ENCODE peak calls at places on chromosome 13, in six cellular contexts. A is GM23248, T is H1, I is IMR-90, B is neuronal stem cell, H is PC-3. N is an unnamed sample.

GRCh38 chr13:25267715-25268114 is 19.6 kb downstream of the MTMR6 start:
- DNase-seq in A (peak; percentile 45), I (peak; percentile 26), T (no peak), H (peak; percentile 18), B (no peak), N (no peak)

GRCh38 chr13:65445340-65445739 is 1784.8 kb downstream of the PCDH9 start:
- DNase-seq in I (no peak), T (no peak), H (no peak), A (no peak), B (no peak), N (no peak)

GRCh38 chr13:59119475-59119874 is 1044.3 kb downstream of the DIAPH3 start:
- DNase-seq in B (no peak), A (no peak), I (no peak), T (no peak), H (no peak), N (no peak)

GRCh38 chr13:112244061-112244460 is 132.1 kb upstream of the SPACA7 start:
- DNase-seq in A (no peak), T (no peak), B (no peak), H (no peak), I (no peak), N (no peak)

GRCh38 chr13:36918246-36919060 is 1.6 kb downstream of the SMAD9 start:
- DNase-seq in H (no peak), B (no peak), A (peak; percentile 58), T (no peak), I (peak; percentile 36), N (no peak)

GRCh38 chr13:91314888-91315287 is 32.6 kb upstream of the MIR17HG start:
- DNase-seq in T (no peak), A (no peak), H (no peak), I (no peak), B (no peak), N (no peak)

GRCh38 chr13:25821761-25822160 is 230.1 kb downstream of the SHISA2 start:
- DNase-seq in I (no peak), T (no peak), A (no peak), B (no peak), H (no peak), N (no peak)

GRCh38 chr13:107069107-107069776 is 501.3 kb upstream of the ARGLU1 start:
- DNase-seq in T (no peak), B (no peak), A (no peak), I (peak; percentile 48), H (peak; percentile 22), N (no peak)

GRCh38 chr13:103517066-103517767 is 451.0 kb upstream of the SLC10A2 start:
- DNase-seq in H (no peak), I (no peak), T (no peak), A (no peak), B (no peak), N (no peak)

GRCh38 chr13:71515639-71516038 is 351.4 kb downstream of the DACH1 start:
- DNase-seq in I (no peak), B (no peak), T (no peak), A (no peak), H (no peak), N (no peak)

GRCh38 chr13:72820156-72820897 is 38.4 kb downstream of the PIBF1 start:
- DNase-seq in B (no peak), T (no peak), A (peak; percentile 83), H (no peak), I (peak; percentile 76), N (no peak)

DNA sequence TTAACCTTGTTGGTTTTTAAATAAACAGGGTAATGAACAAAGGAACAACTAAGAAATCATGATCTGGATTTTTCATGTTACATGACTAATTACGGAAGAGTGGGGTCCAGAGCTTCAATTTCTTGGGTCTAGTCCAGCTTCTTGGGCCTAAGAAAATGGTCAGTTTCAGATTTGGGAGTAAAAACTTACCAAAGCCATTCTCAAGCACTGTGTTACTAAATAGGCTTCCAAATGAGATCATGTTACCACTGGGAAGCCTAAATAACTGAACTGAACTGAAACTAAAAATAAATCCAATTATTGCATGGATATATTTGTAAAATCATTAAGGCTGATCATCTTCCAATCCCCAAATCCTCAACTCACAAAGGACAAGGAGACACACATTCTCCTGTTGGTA is 13.9 kb downstream of the TBC1D4 start:
- DNase-seq in B (no peak), T (no peak), A (peak; percentile 56), H (no peak), I (peak; percentile 53), N (no peak)
- H3K4me2 ChIP-seq in B (no peak overlapping the region), T (no peak overlapping the region), A (peak overlapping the region; percentile 60), H (no peak overlapping the region), I (peak overlapping the region; percentile 91), N (no peak overlapping the region)

GRCh38 chr13:40966298-40966697 is 52.8 kb downstream of the ELF1 start:
- DNase-seq in I (no peak), A (no peak), B (no peak), H (no peak), T (no peak), N (no peak)
- H3K27ac ChIP-seq in I (no peak overlapping the region), A (no peak overlapping the region), B (no peak overlapping the region), H (no peak overlapping the region), T (no peak overlapping the region), N (no peak overlapping the region)

GRCh38 chr13:49300716-49301589 is 53.2 kb downstream of the CDADC1 start:
- DNase-seq in A (peak; percentile 84), I (peak; percentile 76), T (no peak), B (peak; percentile 52), H (peak; percentile 63), N (peak; percentile 81)
- H3K9ac ChIP-seq in A (peak overlapping the region; percentile 36), I (peak overlapping the region; percentile 7), T (no peak overlapping the region), B (no peak overlapping the region), H (no peak overlapping the region), N (peak overlapping the region; percentile 42)

DNA sequence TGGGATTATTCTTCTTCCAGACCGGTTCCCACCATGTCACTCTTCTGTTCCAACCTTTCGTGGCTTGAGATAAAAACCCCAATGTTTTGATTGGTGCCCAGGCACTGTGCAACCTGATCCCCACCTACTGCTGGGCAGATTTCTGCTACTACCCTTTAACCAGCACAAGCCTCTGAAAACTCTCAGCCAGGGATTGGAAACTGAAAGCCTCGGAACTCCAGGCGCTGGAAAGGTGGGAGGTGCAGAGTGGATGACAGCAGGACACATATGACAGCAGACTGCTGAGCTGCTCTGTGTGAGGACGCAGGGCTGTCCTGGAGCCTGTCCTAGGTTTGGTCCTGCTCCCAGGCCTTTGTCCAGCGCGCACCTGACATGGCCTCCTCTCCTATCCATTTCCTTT is 68.5 kb upstream of the GTF3A start:
- DNase-seq in A (no peak), I (no peak), H (no peak), T (no peak), B (no peak), N (no peak)
- H3K4me2 ChIP-seq in A (no peak overlapping the region), I (no peak overlapping the region), H (no peak overlapping the region), T (peak overlapping the region; percentile 21), B (no peak overlapping the region), N (no peak overlapping the region)

GRCh38 chr13:114079601-114080536 is 52.6 kb downstream of the RASA3 start:
- DNase-seq in T (no peak), H (no peak), I (no peak), B (no peak), A (no peak), N (no peak)
- H3K27ac ChIP-seq in T (no peak overlapping the region), H (no peak overlapping the region), I (no peak overlapping the region), B (no peak overlapping the region), A (peak overlapping the region; percentile 95), N (no peak overlapping the region)

GRCh38 chr13:96052655-96053002 is 572 bp downstream of the UGGT2 start:
- DNase-seq in A (peak; percentile 87), B (no peak), T (no peak), I (peak; percentile 83), H (peak; percentile 15), N (no peak)
- H3K9ac ChIP-seq in A (peak overlapping the region; percentile 96), B (peak overlapping the region; percentile 96), T (peak overlapping the region; percentile 78), I (peak overlapping the region; percentile 82), H (peak overlapping the region; percentile 85), N (no peak overlapping the region)

GRCh38 chr13:44459674-44460073 is 86.0 kb downstream of the SERP2 start:
- DNase-seq in I (no peak), B (no peak), T (no peak), H (no peak), A (no peak), N (no peak)

GRCh38 chr13:44453881-44454280 is 80.3 kb downstream of the SERP2 start:
- DNase-seq in B (no peak), H (no peak), I (no peak), A (no peak), T (no peak), N (no peak)

GRCh38 chr13:44463759-44464158 is 90.1 kb downstream of the SERP2 start:
- DNase-seq in I (no peak), H (no peak), B (no peak), A (no peak), T (no peak), N (no peak)

GRCh38 chr13:44455781-44456180 is 82.2 kb downstream of the SERP2 start:
- DNase-seq in T (no peak), H (no peak), A (no peak), B (no peak), I (no peak), N (no peak)

GRCh38 chr13:44458313-44458975 is 84.8 kb downstream of the SERP2 start:
- DNase-seq in I (no peak), H (no peak), A (no peak), T (no peak), B (no peak), N (no peak)
- H3K4me2 ChIP-seq in I (no peak overlapping the region), H (no peak overlapping the region), A (no peak overlapping the region), T (no peak overlapping the region), B (no peak overlapping the region), N (no peak overlapping the region)

DNA sequence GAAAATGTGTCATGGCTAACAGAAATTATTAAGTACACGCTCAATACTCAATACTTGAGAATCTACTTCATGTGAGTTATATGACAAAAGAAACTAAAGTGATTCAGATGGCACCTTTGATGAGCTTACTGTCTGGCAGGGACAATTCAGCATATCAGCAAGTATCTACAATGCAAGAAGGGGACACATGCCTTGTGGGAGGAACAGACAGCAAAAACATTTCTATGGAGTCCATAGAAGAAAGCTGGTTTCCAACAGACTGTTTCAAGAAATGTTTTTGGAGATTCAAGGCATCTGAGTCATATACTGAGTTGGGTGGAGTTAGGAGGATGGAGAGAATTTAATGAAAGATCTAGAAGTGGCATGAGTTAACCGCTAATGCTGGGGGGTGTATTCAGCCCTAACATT is 54.7 kb downstream of the MBNL2 start:
- DNase-seq in I (no peak), B (no peak), T (no peak), A (peak; percentile 64), H (no peak), N (no peak)
- H3K27ac ChIP-seq in I (no peak overlapping the region), B (no peak overlapping the region), T (no peak overlapping the region), A (peak overlapping the region; percentile 89), H (no peak overlapping the region), N (no peak overlapping the region)

N was measured in DND-41.